ENCODE peak calls at places on chromosomes 2 and 18, in four cellular contexts. N, F, L and R are unnamed samples.
A peak's percentile ranks its signal among the peaks of the same experiment; 100 is the strongest.

GRCh38 chr2:157837851-157838441 is 38.2 kb downstream of the ACVR1 start:
- DNase-seq in N (peak; percentile 63), F (peak; percentile 80), L (peak; percentile 75), R (peak; percentile 76)

GRCh38 chr2:174977364-174977763 is 27.8 kb downstream of the CHN1 start:
- DNase-seq in N (no peak), F (no peak), L (no peak), R (no peak)

GRCh38 chr2:71743995-71744675 is 290.8 kb downstream of the DYSF start:
- DNase-seq in N (no peak), F (peak; percentile 57), L (no peak), R (no peak)

GRCh38 chr2:196783431-196784094 is 15.9 kb downstream of the GTF3C3 start:
- DNase-seq in N (peak; percentile 90), F (no peak), L (no peak), R (peak; percentile 45)

GRCh38 chr2:205658572-205658971 is 23.7 kb upstream of the NRP2 start:
- DNase-seq in N (no peak), F (no peak), L (no peak), R (no peak)

GRCh38 chr18:31325051-31325450 is 7.1 kb downstream of the DSG1 start:
- DNase-seq in N (peak; percentile 0), F (peak; percentile 78), L (no peak), R (peak; percentile 62)

GRCh38 chr2:72952961-72953360 is 35.6 kb downstream of the EMX1 start:
- DNase-seq in N (no peak), F (no peak), L (peak; percentile 26), R (no peak)

GRCh38 chr2:96546797-96547196 is 10.2 kb downstream of the ARID5A start:
- DNase-seq in N (no peak), F (no peak), L (no peak), R (no peak)

GRCh38 chr2:178074123-178075005 is 1.8 kb upstream of the PDE11A start:
- DNase-seq in N (peak; percentile 35), F (peak; percentile 12), L (no peak), R (peak; percentile 32)

GRCh38 chr2:183179156-183179555 is 54.9 kb downstream of the NUP35 start:
- DNase-seq in N (peak; percentile 5), F (peak; percentile 13), L (no peak), R (no peak)

GRCh38 chr2:96602330-96602823 is 35.7 kb downstream of the KANSL3 start:
- DNase-seq in N (no peak), F (no peak), L (no peak), R (no peak)

GRCh38 chr2:237920673-237921072 is 46.1 kb upstream of the UBE2F start:
- DNase-seq in N (peak; percentile 80), F (no peak), L (no peak), R (no peak)

GRCh38 chr2:70954886-70955285 is 19.2 kb downstream of the ATP6V1B1 start:
- DNase-seq in N (no peak), F (no peak), L (no peak), R (no peak)

GRCh38 chr2:79887747-79888374 is 375.0 kb downstream of the CTNNA2 start:
- DNase-seq in N (peak; percentile 61), F (peak; percentile 36), L (no peak), R (peak; percentile 65)

GRCh38 chr2:95207111-95207961 is at the start of gene ZNF892:
- DNase-seq in N (peak; percentile 94), F (peak; percentile 90), L (peak; percentile 96), R (peak; percentile 90)

GRCh38 chr2:232984451-232985207 is 28.4 kb downstream of the NGEF start:
- DNase-seq in N (no peak), F (no peak), L (no peak), R (no peak)

GRCh38 chr2:236916181-236916580 is 169.5 kb upstream of the COPS8 start:
- DNase-seq in N (no peak), F (no peak), L (no peak), R (no peak)

GRCh38 chr2:128797937-128798336 is 479.3 kb upstream of the HS6ST1 start:
- DNase-seq in N (no peak), F (no peak), L (no peak), R (no peak)

GRCh38 chr2:41870257-41870570 is 177.6 kb upstream of the PKDCC start:
- DNase-seq in N (no peak), F (no peak), L (peak; percentile 60), R (no peak)

GRCh38 chr2:181411105-181411849 is 45.9 kb upstream of the ITGA4 start:
- DNase-seq in N (no peak), F (no peak), L (no peak), R (peak; percentile 59)

GRCh38 chr2:69493268-69493667 is 56.0 kb upstream of the NFU1 start:
- DNase-seq in N (no peak), F (no peak), L (peak; percentile 67), R (no peak)

GRCh38 chr2:241617431-241618154 is 19.4 kb downstream of the THAP4 start:
- DNase-seq in N (no peak), F (peak; percentile 41), L (peak; percentile 71), R (no peak)

GRCh38 chr2:138780451-138780880 is 276 bp upstream of the NXPH2 start:
- DNase-seq in N (no peak), F (no peak), L (peak; percentile 42), R (no peak)

GRCh38 chr18:48667276-48668254 is 128.7 kb downstream of the CTIF start:
- DNase-seq in N (peak; percentile 29), F (no peak), L (no peak), R (no peak)

GRCh38 chr2:54603357-54603756 is 120.1 kb upstream of the EML6 start:
- DNase-seq in N (no peak), F (peak; percentile 84), L (peak; percentile 64), R (no peak)

GRCh38 chr2:239429473-239430350 is 28.9 kb upstream of the HDAC4 start:
- DNase-seq in N (no peak), F (no peak), L (no peak), R (no peak)

GRCh38 chr2:130185436-130185835 is 3.4 kb downstream of the MZT2B start:
- DNase-seq in N (no peak), F (no peak), L (no peak), R (no peak)

GRCh38 chr2:234995332-234996007 is 43.7 kb downstream of the SH3BP4 start:
- DNase-seq in N (no peak), F (no peak), L (no peak), R (no peak)

GRCh38 chr2:65316072-65316471 is 88.4 kb downstream of the ACTR2 start:
- DNase-seq in N (peak; percentile 76), F (no peak), L (peak; percentile 84), R (no peak)

GRCh38 chr18:12842459-12843380 is 41.3 kb downstream of the PTPN2 start:
- DNase-seq in N (no peak), F (no peak), L (no peak), R (no peak)

GRCh38 chr2:106792671-106793070 is 93.3 kb downstream of the ST6GAL2 start:
- DNase-seq in N (no peak), F (no peak), L (no peak), R (no peak)

GRCh38 chr2:172248381-172249173 is 145.9 kb upstream of the DLX2 start:
- DNase-seq in N (peak; percentile 80), F (peak; percentile 59), L (no peak), R (no peak)

GRCh38 chr2:11682590-11682915 is 12.6 kb upstream of the NTSR2 start:
- DNase-seq in N (no peak), F (no peak), L (no peak), R (no peak)

GRCh38 chr2:39665811-39666488 is at the start of gene TMEM178A:
- DNase-seq in N (peak; percentile 32), F (no peak), L (peak; percentile 66), R (peak; percentile 15)

GRCh38 chr2:102005989-102006885 is 14.5 kb downstream of the IL1R2 start:
- DNase-seq in N (peak; percentile 72), F (peak; percentile 55), L (peak; percentile 51), R (peak; percentile 71)

GRCh38 chr2:219459460-219460311 is 25.0 kb downstream of the SPEG start:
- DNase-seq in N (peak; percentile 77), F (peak; percentile 38), L (peak; percentile 83), R (peak; percentile 75)

GRCh38 chr2:127092306-127092705 is 14.6 kb downstream of the BIN1 start:
- DNase-seq in N (no peak), F (no peak), L (no peak), R (no peak)
- H3K4me1 ChIP-seq in N (peaks cover 15% of the 10 kb centered on the region), F (peaks cover 17% of the 10 kb centered on the region), L (no peaks in the 10 kb centered on the region), R (peaks cover 68% of the 10 kb centered on the region)

GRCh38 chr2:46818819-46819218 is 96.8 kb downstream of the MCFD2 start:
- DNase-seq in N (no peak), F (no peak), L (no peak), R (no peak)

GRCh38 chr2:46815121-46815802 is 100.3 kb downstream of the MCFD2 start:
- DNase-seq in N (no peak), F (peak; percentile 83), L (peak; percentile 55), R (no peak)

GRCh38 chr2:46816151-46816845 is 99.3 kb downstream of the MCFD2 start:
- DNase-seq in N (no peak), F (no peak), L (no peak), R (no peak)

GRCh38 chr2:46816846-46817726 is 98.5 kb downstream of the MCFD2 start:
- DNase-seq in N (no peak), F (no peak), L (peak; percentile 58), R (no peak)

GRCh38 chr2:46818141-46818552 is 97.5 kb downstream of the MCFD2 start:
- DNase-seq in N (no peak), F (no peak), L (peak; percentile 95), R (no peak)
- H3K4me1 ChIP-seq in N (peaks cover 18% of the 10 kb centered on the region), F (peaks cover 17% of the 10 kb centered on the region), L (peaks cover 47% of the 10 kb centered on the region), R (no peaks in the 10 kb centered on the region)

DNA sequence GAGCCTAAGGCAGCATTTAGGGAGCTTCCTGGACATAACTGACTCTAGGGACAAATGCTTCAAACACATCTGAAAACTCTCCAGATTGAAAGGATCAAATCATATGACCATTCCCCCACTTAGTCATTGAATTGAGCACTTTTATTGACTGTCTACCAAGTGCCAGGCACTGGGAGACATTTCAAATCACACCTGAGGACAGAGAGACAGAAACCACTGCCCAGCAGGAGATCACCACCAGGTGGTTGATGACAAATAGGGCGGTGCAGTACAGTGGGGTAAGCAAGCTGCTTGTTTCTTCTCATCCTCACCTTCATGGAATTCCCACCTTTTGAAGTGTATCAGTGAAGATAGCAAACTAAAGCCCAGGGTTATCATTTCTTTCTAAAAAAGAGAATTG is 19.0 kb upstream of the CXCR4 start:
- DNase-seq in N (no peak), F (no peak), L (no peak), R (no peak)
- H3K4me1 ChIP-seq in N (no peaks in the 10 kb centered on the region), F (no peaks in the 10 kb centered on the region), L (no peaks in the 10 kb centered on the region), R (no peaks in the 10 kb centered on the region)

DNA sequence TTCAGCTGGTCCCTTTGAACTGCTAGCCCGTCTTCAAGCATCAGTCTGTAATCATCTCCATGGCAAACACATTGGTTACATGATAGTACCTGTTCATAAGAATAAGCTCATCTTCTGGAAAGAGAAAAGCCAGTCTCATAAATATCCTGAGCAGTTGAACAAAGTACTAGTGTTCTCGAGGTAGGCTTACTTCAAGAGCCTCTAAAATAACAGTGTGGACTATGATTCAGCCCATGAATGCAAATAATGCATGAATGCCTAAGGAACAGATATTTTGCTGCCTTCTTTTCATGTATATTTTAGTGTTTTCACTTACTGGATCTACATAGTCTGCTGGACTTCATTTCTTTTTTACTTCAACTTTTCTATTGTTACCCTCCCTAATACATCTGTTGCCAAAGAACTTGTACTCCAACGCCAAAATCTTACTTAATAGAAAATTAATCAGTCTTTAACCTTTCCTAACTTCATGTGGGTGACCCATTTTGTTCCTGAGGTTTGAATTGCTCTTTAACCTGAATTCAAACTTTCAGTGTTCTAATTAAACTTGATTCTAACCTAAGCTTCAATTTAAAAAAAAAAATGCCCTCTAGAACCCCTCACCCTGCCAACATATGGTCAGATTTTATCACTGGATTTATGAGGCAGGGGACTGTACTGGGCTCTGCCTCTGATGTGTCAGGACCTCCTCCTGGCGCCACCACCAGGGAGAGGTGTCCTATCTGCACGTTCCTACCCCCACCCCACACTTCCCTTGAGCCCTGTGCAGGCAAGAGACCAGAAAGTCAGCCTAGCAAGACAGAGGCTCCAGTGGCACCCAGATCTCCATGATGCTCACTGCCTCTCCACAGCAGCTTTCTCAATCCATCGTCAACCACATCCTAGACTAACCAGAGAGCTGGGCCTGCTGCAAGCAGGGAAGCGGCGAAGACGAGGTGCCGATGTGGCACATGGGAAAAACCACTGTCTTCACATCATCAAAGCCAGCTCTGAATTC is 264.7 kb upstream of the ID2 start:
- DNase-seq in N (no peak), F (no peak), L (no peak), R (no peak)
- H3K4me1 ChIP-seq in N (peaks cover 9% of the 10 kb centered on the region), F (no peaks in the 10 kb centered on the region), L (peaks cover 2% of the 10 kb centered on the region), R (peaks cover 8% of the 10 kb centered on the region)